ENCODE peak calls at places on chromosome 16, in seven cellular contexts. P is DMS53; S is activated naive CD4-positive, alpha-beta T cell treated with anti-CD3 and anti-CD28 coated beads for 36 hours; Z is T-helper 2 cell; O is T-cell; Q is activated T-helper 9 cell treated with anti-CD3 and anti-CD28 coated beads, Interleukin-2, amount 50 U/mL, for 16 hours; I is cardiac fibroblast. D is an unnamed sample.
A peak's percentile ranks its signal among the peaks of the same experiment; 100 is the strongest.

GRCh38 chr16:69469807-69470561 is 45.6 kb downstream of the CYB5B start:
- DNase-seq in P (no peak), S (peak; percentile 55), Z (peak; percentile 10), O (no peak), Q (no peak), I (no peak), D (no peak)

GRCh38 chr16:73697336-73697735 is 599.3 kb upstream of the PSMD7 start:
- DNase-seq in P (peak; percentile 20), S (no peak), Z (no peak), O (no peak), Q (no peak), I (no peak), D (no peak)

GRCh38 chr16:852451-853185 is 52.1 kb upstream of the GNG13 start:
- DNase-seq in P (no peak), S (no peak), Z (no peak), O (no peak), Q (no peak), I (no peak), D (no peak)

GRCh38 chr16:56284521-56284920 is 93.2 kb downstream of the GNAO1 start:
- DNase-seq in P (peak; percentile 18), S (no peak), Z (no peak), O (no peak), Q (no peak), I (no peak), D (no peak)

GRCh38 chr16:69839798-69840409 is 77.8 kb downstream of the WWP2 start:
- DNase-seq in P (no peak), S (no peak), Z (no peak), O (no peak), Q (no peak), I (no peak), D (peak; percentile 93)

GRCh38 chr16:11692651-11693050 is 24.4 kb downstream of the SNN start:
- DNase-seq in P (no peak), S (no peak), Z (no peak), O (no peak), Q (no peak), I (no peak), D (no peak)

GRCh38 chr16:22320572-22321339 is 23.5 kb downstream of the POLR3E start:
- DNase-seq in P (no peak), S (no peak), Z (no peak), O (no peak), Q (no peak), I (no peak), D (no peak)

GRCh38 chr16:64450170-64450569 is 671.7 kb downstream of the CDH11 start:
- DNase-seq in P (no peak), S (no peak), Z (no peak), O (no peak), Q (no peak), I (no peak), D (no peak)

GRCh38 chr16:85522842-85523601 is 90.1 kb upstream of the GSE1 start:
- DNase-seq in P (peak; percentile 84), S (no peak), Z (no peak), O (no peak), Q (no peak), I (peak; percentile 80), D (peak; percentile 77)

GRCh38 chr16:68289621-68290329 is 21.0 kb downstream of the SLC7A6OS start:
- DNase-seq in P (no peak), S (peak; percentile 81), Z (peak; percentile 38), O (peak; percentile 33), Q (no peak), I (peak; percentile 48), D (no peak)

GRCh38 chr16:74774223-74775139 is at the start of gene FA2H:
- DNase-seq in P (peak; percentile 96), S (peak; percentile 79), Z (peak; percentile 32), O (peak; percentile 66), Q (peak; percentile 48), I (peak; percentile 18), D (peak; percentile 44)

GRCh38 chr16:67542464-67542863 is 13.8 kb downstream of the RIPOR1 start:
- DNase-seq in P (peak; percentile 52), S (peak; percentile 57), Z (peak; percentile 46), O (peak; percentile 79), Q (peak; percentile 56), I (peak; percentile 83), D (no peak)

GRCh38 chr16:19559242-19559910 is 3.9 kb downstream of the VPS35L start:
- DNase-seq in P (peak; percentile 72), S (peak; percentile 22), Z (no peak), O (peak; percentile 33), Q (no peak), I (peak; percentile 80), D (peak; percentile 1)

GRCh38 chr16:55480228-55480655 is 1.2 kb downstream of the MMP2 start:
- DNase-seq in P (no peak), S (no peak), Z (no peak), O (no peak), Q (no peak), I (peak; percentile 97), D (no peak)

GRCh38 chr16:1401061-1401757 is 13.3 kb downstream of the UNKL start:
- DNase-seq in P (no peak), S (no peak), Z (no peak), O (no peak), Q (no peak), I (no peak), D (no peak)

GRCh38 chr16:85819245-85819644 is 19.8 kb downstream of the COX4I1 start:
- DNase-seq in P (peak; percentile 78), S (peak; percentile 97), Z (peak; percentile 77), O (peak; percentile 76), Q (peak; percentile 73), I (peak; percentile 83), D (peak; percentile 52)

GRCh38 chr16:28543072-28543471 is 4.3 kb upstream of the NUPR1 start:
- DNase-seq in P (peak; percentile 73), S (no peak), Z (no peak), O (no peak), Q (no peak), I (no peak), D (no peak)

GRCh38 chr16:645852-646678 is 3.1 kb upstream of the WDR90 start:
- DNase-seq in P (no peak), S (no peak), Z (no peak), O (no peak), Q (no peak), I (no peak), D (no peak)

GRCh38 chr16:66549284-66550131 is at the start of gene TK2:
- DNase-seq in P (peak; percentile 73), S (peak; percentile 72), Z (peak; percentile 48), O (peak; percentile 54), Q (peak; percentile 50), I (peak; percentile 83), D (no peak)

GRCh38 chr16:20765732-20766131 is 1.9 kb downstream of the ACSM3 start:
- DNase-seq in P (no peak), S (no peak), Z (no peak), O (no peak), Q (no peak), I (no peak), D (no peak)

GRCh38 chr16:28157768-28158535 is 53.8 kb downstream of the XPO6 start:
- DNase-seq in P (no peak), S (no peak), Z (no peak), O (no peak), Q (no peak), I (peak; percentile 74), D (no peak)